ENCODE peak calls at places on chromosomes 13 and 19, in nine cellular contexts. M is IMR-90; I is GM23248; A is stimulated activated naive CD8-positive, alpha-beta T cell treated with anti-CD3 and anti-CD28 coated beads, Interleukin-15, amount 100 ng/mL, for 72 hours; Z is T follicular helper cell; N is NCI-H2029; Y is stimulated activated CD8-positive, alpha-beta memory T cell treated with anti-CD3 and anti-CD28 coated beads, Interleukin-2, amount 100 ng/mL, for 48 hours; J is AG20443; B is fibroblast of the conjunctiva. L is an unnamed sample.

GRCh38 chr13:83024955-83025594 is 857.2 kb downstream of the SLITRK1 start:
- DNase-seq in M (peak; percentile 23), I (no peak), A (no peak), Z (no peak), N (no peak), Y (no peak), J (no peak), B (no peak), L (no peak)

GRCh38 chr13:27923794-27924528 is 4.2 kb downstream of the PDX1 start:
- DNase-seq in M (no peak), I (no peak), A (peak; percentile 22), Z (no peak), N (no peak), Y (no peak), J (no peak), B (no peak), L (no peak)

GRCh38 chr19:29873801-29874575 is 62.2 kb downstream of the CCNE1 start:
- DNase-seq in M (no peak), I (no peak), A (no peak), Z (no peak), N (no peak), Y (no peak), J (no peak), B (no peak), L (no peak)

GRCh38 chr19:53989600-53990533 is 1.6 kb upstream of the CACNG6 start:
- DNase-seq in M (no peak), I (no peak), A (no peak), Z (no peak), N (no peak), Y (no peak), J (no peak), B (no peak), L (no peak)

GRCh38 chr19:48480476-48481190 is 11.5 kb downstream of the CYTH2 start:
- DNase-seq in M (no peak), I (peak; percentile 82), A (peak; percentile 58), Z (peak; percentile 42), N (no peak), Y (no peak), J (peak; percentile 56), B (no peak), L (no peak)

GRCh38 chr13:46983881-46984280 is 87.0 kb upstream of the HTR2A start:
- DNase-seq in M (peak; percentile 76), I (peak; percentile 28), A (no peak), Z (no peak), N (no peak), Y (no peak), J (no peak), B (no peak), L (no peak)

GRCh38 chr13:111661052-111661451 is 340.6 kb downstream of the TEX29 start:
- DNase-seq in M (no peak), I (no peak), A (no peak), Z (no peak), N (no peak), Y (no peak), J (no peak), B (no peak), L (no peak)

GRCh38 chr13:112990783-112991182 is 21.8 kb downstream of the MCF2L start:
- DNase-seq in M (no peak), I (no peak), A (no peak), Z (no peak), N (peak; percentile 90), Y (no peak), J (no peak), B (no peak), L (no peak)

GRCh38 chr19:3378352-3379146 is 12.2 kb downstream of the NFIC start:
- DNase-seq in M (no peak), I (no peak), A (no peak), Z (no peak), N (no peak), Y (no peak), J (no peak), B (no peak), L (no peak)

GRCh38 chr13:62483774-62484173 is 1068.1 kb upstream of the PCDH20 start:
- DNase-seq in M (peak; percentile 7), I (no peak), A (no peak), Z (no peak), N (no peak), Y (no peak), J (no peak), B (no peak), L (no peak)

GRCh38 chr19:24074720-24075119 is 12.3 kb upstream of the ZNF254 start:
- DNase-seq in M (peak; percentile 74), I (peak; percentile 69), A (no peak), Z (no peak), N (no peak), Y (no peak), J (no peak), B (no peak), L (no peak)

GRCh38 chr13:41178040-41178439 is 16.3 kb downstream of the KBTBD7 start:
- DNase-seq in M (peak; percentile 47), I (peak; percentile 16), A (no peak), Z (no peak), N (no peak), Y (no peak), J (no peak), B (peak; percentile 32), L (no peak)

GRCh38 chr13:25738342-25738771 is 313.5 kb downstream of the SHISA2 start:
- DNase-seq in M (no peak), I (peak; percentile 4), A (no peak), Z (no peak), N (peak; percentile 47), Y (no peak), J (no peak), B (no peak), L (no peak)

GRCh38 chr13:99193152-99193551 is 7.5 kb upstream of the UBAC2 start:
- DNase-seq in M (no peak), I (no peak), A (no peak), Z (no peak), N (no peak), Y (no peak), J (no peak), B (no peak), L (no peak)

GRCh38 chr13:27280841-27281240 is 10.2 kb downstream of the RASL11A start:
- DNase-seq in M (no peak), I (no peak), A (no peak), Z (no peak), N (no peak), Y (no peak), J (no peak), B (no peak), L (no peak)

GRCh38 chr13:98585946-98586345 is 9.0 kb upstream of the STK24 start:
- DNase-seq in M (no peak), I (no peak), A (no peak), Z (no peak), N (no peak), Y (no peak), J (no peak), B (no peak), L (no peak)

GRCh38 chr13:34466301-34466700 is 475.8 kb upstream of the NBEA start:
- DNase-seq in M (no peak), I (no peak), A (no peak), Z (no peak), N (no peak), Y (no peak), J (no peak), B (no peak), L (no peak)

GRCh38 chr13:59746291-59746962 is 417.3 kb downstream of the DIAPH3 start:
- DNase-seq in M (peak; percentile 62), I (peak; percentile 87), A (no peak), Z (no peak), N (no peak), Y (no peak), J (peak; percentile 53), B (no peak), L (no peak)

GRCh38 chr19:43354305-43354627 is 780 bp downstream of the CD177 start:
- DNase-seq in M (no peak), I (no peak), A (no peak), Z (no peak), N (no peak), Y (no peak), J (no peak), B (no peak), L (no peak)

GRCh38 chr13:58085819-58086218 is 454.3 kb downstream of the PCDH17 start:
- DNase-seq in M (no peak), I (no peak), A (no peak), Z (no peak), N (no peak), Y (no peak), J (no peak), B (no peak), L (no peak)

GRCh38 chr13:46516624-46517318 is 36.2 kb upstream of the LRCH1 start:
- DNase-seq in M (no peak), I (no peak), A (no peak), Z (no peak), N (no peak), Y (no peak), J (no peak), B (no peak), L (no peak)

GRCh38 chr13:82565191-82565590 is 1317.1 kb downstream of the SLITRK1 start:
- DNase-seq in M (no peak), I (no peak), A (no peak), Z (no peak), N (no peak), Y (no peak), J (no peak), B (no peak), L (no peak)

GRCh38 chr19:4830768-4831265 is 695 bp downstream of the TICAM1 start:
- DNase-seq in M (no peak), I (peak; percentile 29), A (no peak), Z (no peak), N (no peak), Y (no peak), J (no peak), B (no peak), L (no peak)

GRCh38 chr19:18392417-18392816 is 5.0 kb downstream of the LRRC25 start:
- DNase-seq in M (no peak), I (no peak), A (no peak), Z (no peak), N (no peak), Y (no peak), J (no peak), B (no peak), L (no peak)

GRCh38 chr19:30733826-30734550 is 361.8 kb downstream of the ZNF536 start:
- DNase-seq in M (no peak), I (no peak), A (no peak), Z (no peak), N (no peak), Y (no peak), J (no peak), B (no peak), L (no peak)

GRCh38 chr13:81771948-81772347 is 1431.0 kb upstream of the SPRY2 start:
- DNase-seq in M (no peak), I (no peak), A (no peak), Z (no peak), N (no peak), Y (no peak), J (no peak), B (no peak), L (no peak)

GRCh38 chr13:109737606-109738005 is 48.8 kb downstream of the IRS2 start:
- DNase-seq in M (peak; percentile 65), I (peak; percentile 91), A (no peak), Z (no peak), N (no peak), Y (no peak), J (peak; percentile 59), B (no peak), L (no peak)

GRCh38 chr19:23402388-23402787 is 7.1 kb upstream of the ZNF91 start:
- DNase-seq in M (no peak), I (no peak), A (no peak), Z (no peak), N (no peak), Y (no peak), J (no peak), B (no peak), L (no peak)

GRCh38 chr13:65965496-65965895 is 1264.6 kb downstream of the PCDH9 start:
- DNase-seq in M (peak; percentile 20), I (peak; percentile 14), A (no peak), Z (no peak), N (no peak), Y (no peak), J (peak; percentile 6), B (peak; percentile 6), L (no peak)

GRCh38 chr19:33150852-33151518 is 19.1 kb downstream of the WDR88 start:
- DNase-seq in M (no peak), I (no peak), A (no peak), Z (no peak), N (peak; percentile 49), Y (no peak), J (no peak), B (no peak), L (no peak)

GRCh38 chr19:55158848-55159793 is 1.6 kb upstream of the TNNI3 start:
- DNase-seq in M (no peak), I (peak; percentile 60), A (no peak), Z (no peak), N (no peak), Y (no peak), J (peak; percentile 64), B (peak; percentile 38), L (no peak)